ENCODE peak calls at places on chromosomes 3 and 15, in five cellular contexts. One of them, this sample, is unnamed.

GRCh38 chr3:127052121-127052561 is 69.2 kb downstream of the PLXNA1 start:
- DNase-seq in fibroblast of the conjunctiva: no peak
- DNase-seq in activated T-cell treated with anti-CD3 and anti-CD28 coated beads for 1 hour: no peak
- DNase-seq in retinal pigment epithelial cell: no peak
- DNase-seq in HS-5: no peak
- DNase-seq in this sample: no peak

GRCh38 chr3:66038726-66039589 is at the start of gene MAGI1:
- DNase-seq in fibroblast of the conjunctiva: peak
- DNase-seq in activated T-cell treated with anti-CD3 and anti-CD28 coated beads for 1 hour: no peak
- DNase-seq in retinal pigment epithelial cell: peak
- DNase-seq in HS-5: peak
- DNase-seq in this sample: peak

GRCh38 chr3:48655063-48655462 is 7.6 kb downstream of the CELSR3 start:
- DNase-seq in fibroblast of the conjunctiva: no peak
- DNase-seq in activated T-cell treated with anti-CD3 and anti-CD28 coated beads for 1 hour: no peak
- DNase-seq in HS-5: no peak
- DNase-seq in retinal pigment epithelial cell: no peak
- DNase-seq in this sample: no peak

GRCh38 chr3:47961815-47962606 is 54.2 kb downstream of the MAP4 start:
- DNase-seq in fibroblast of the conjunctiva: peak
- DNase-seq in HS-5: no peak
- DNase-seq in activated T-cell treated with anti-CD3 and anti-CD28 coated beads for 1 hour: peak
- DNase-seq in retinal pigment epithelial cell: no peak
- DNase-seq in this sample: peak

GRCh38 chr3:177610677-177611654 is 413.7 kb upstream of the TBL1XR1 start:
- DNase-seq in HS-5: no peak
- DNase-seq in retinal pigment epithelial cell: no peak
- DNase-seq in activated T-cell treated with anti-CD3 and anti-CD28 coated beads for 1 hour: peak
- DNase-seq in fibroblast of the conjunctiva: no peak
- DNase-seq in this sample: no peak

GRCh38 chr3:24591661-24592555 is 97.3 kb upstream of the THRB start:
- DNase-seq in fibroblast of the conjunctiva: no peak
- DNase-seq in HS-5: peak
- DNase-seq in activated T-cell treated with anti-CD3 and anti-CD28 coated beads for 1 hour: no peak
- DNase-seq in retinal pigment epithelial cell: no peak
- DNase-seq in this sample: no peak

GRCh38 chr15:32746116-32746857 is 28.5 kb downstream of the GREM1 start:
- DNase-seq in HS-5: no peak
- DNase-seq in retinal pigment epithelial cell: no peak
- DNase-seq in activated T-cell treated with anti-CD3 and anti-CD28 coated beads for 1 hour: no peak
- DNase-seq in fibroblast of the conjunctiva: no peak
- DNase-seq in this sample: no peak

GRCh38 chr3:113606539-113607218 is 74.3 kb downstream of the SIDT1 start:
- DNase-seq in retinal pigment epithelial cell: no peak
- DNase-seq in fibroblast of the conjunctiva: no peak
- DNase-seq in HS-5: no peak
- DNase-seq in activated T-cell treated with anti-CD3 and anti-CD28 coated beads for 1 hour: peak
- DNase-seq in this sample: no peak

GRCh38 chr3:129621626-129622417 is 15.3 kb upstream of the PLXND1 start:
- DNase-seq in HS-5: no peak
- DNase-seq in fibroblast of the conjunctiva: no peak
- DNase-seq in activated T-cell treated with anti-CD3 and anti-CD28 coated beads for 1 hour: no peak
- DNase-seq in retinal pigment epithelial cell: no peak
- DNase-seq in this sample: no peak

GRCh38 chr3:19539488-19540395 is 391.4 kb downstream of the KCNH8 start:
- DNase-seq in activated T-cell treated with anti-CD3 and anti-CD28 coated beads for 1 hour: no peak
- DNase-seq in HS-5: no peak
- DNase-seq in retinal pigment epithelial cell: no peak
- DNase-seq in fibroblast of the conjunctiva: no peak
- DNase-seq in this sample: no peak

GRCh38 chr3:69433016-69433937 is 47.4 kb upstream of the FRMD4B start:
- DNase-seq in activated T-cell treated with anti-CD3 and anti-CD28 coated beads for 1 hour: no peak
- DNase-seq in HS-5: no peak
- DNase-seq in fibroblast of the conjunctiva: no peak
- DNase-seq in retinal pigment epithelial cell: no peak
- DNase-seq in this sample: no peak

GRCh38 chr15:85831415-85832113 is 36.8 kb upstream of the KLHL25 start:
- DNase-seq in fibroblast of the conjunctiva: peak
- DNase-seq in HS-5: no peak
- DNase-seq in activated T-cell treated with anti-CD3 and anti-CD28 coated beads for 1 hour: peak
- DNase-seq in retinal pigment epithelial cell: no peak
- DNase-seq in this sample: no peak

GRCh38 chr3:172647823-172648222 is 63.0 kb downstream of the NCEH1 start:
- DNase-seq in fibroblast of the conjunctiva: no peak
- DNase-seq in activated T-cell treated with anti-CD3 and anti-CD28 coated beads for 1 hour: no peak
- DNase-seq in HS-5: no peak
- DNase-seq in retinal pigment epithelial cell: no peak
- DNase-seq in this sample: no peak

GRCh38 chr3:42078686-42079085 is 12.5 kb upstream of the TRAK1 start:
- DNase-seq in HS-5: no peak
- DNase-seq in activated T-cell treated with anti-CD3 and anti-CD28 coated beads for 1 hour: no peak
- DNase-seq in fibroblast of the conjunctiva: no peak
- DNase-seq in retinal pigment epithelial cell: no peak
- DNase-seq in this sample: no peak

GRCh38 chr3:196399485-196399945 is 32.7 kb downstream of the UBXN7 start:
- DNase-seq in HS-5: peak
- DNase-seq in retinal pigment epithelial cell: no peak
- DNase-seq in fibroblast of the conjunctiva: no peak
- DNase-seq in activated T-cell treated with anti-CD3 and anti-CD28 coated beads for 1 hour: no peak
- DNase-seq in this sample: no peak